ENCODE peak calls at places on chromosomes 1 and 21, in eight cellular contexts. T is BJ; H is AG09319; Z is cardiac muscle cell; V is KG1; Y is stimulated activated effector memory CD8-positive, alpha-beta T cell treated with anti-CD3 and anti-CD28 coated beads, Interleukin-12 subunit alpha, Interleukin-12 subunit beta, amount 100 ng/mL, for 72 hours; K is T47D; B is activated gamma-delta T cell treated with Interleukin-2 at 50 U/mL for 16 hours. O is an unnamed sample.
A peak's percentile ranks its signal among the peaks of the same experiment; 100 is the strongest.

GRCh38 chr1:208221291-208221622 is 22.9 kb downstream of the PLXNA2 start:
- DNase-seq in V (no peak), Y (no peak), K (no peak), B (no peak), H (no peak), Z (peak; percentile 59), T (no peak), O (no peak)

GRCh38 chr1:172363852-172364251 is 56.6 kb upstream of the C1orf105 start:
- DNase-seq in Z (no peak), K (no peak), H (no peak), Y (no peak), T (no peak), V (no peak), B (no peak), O (no peak)

GRCh38 chr1:16972210-16972916 is 8.1 kb downstream of the MFAP2 start:
- DNase-seq in K (no peak), Z (no peak), T (no peak), V (no peak), Y (no peak), B (no peak), H (no peak), O (no peak)

GRCh38 chr21:40672602-40673001 is 174.4 kb downstream of the DSCAM start:
- DNase-seq in K (no peak), T (no peak), B (no peak), V (no peak), H (no peak), Y (no peak), Z (no peak), O (no peak)

GRCh38 chr1:25664357-25664796 is 47.8 kb downstream of the MAN1C1 start:
- DNase-seq in T (no peak), Y (no peak), H (no peak), K (no peak), V (no peak), B (no peak), Z (no peak), O (no peak)

GRCh38 chr1:160414836-160415235 is 14.5 kb downstream of the VANGL2 start:
- DNase-seq in Y (no peak), B (no peak), K (no peak), V (no peak), T (no peak), Z (no peak), H (no peak), O (no peak)

GRCh38 chr1:59285691-59286090 is 11.2 kb upstream of the FGGY start:
- DNase-seq in V (no peak), Y (no peak), T (no peak), H (no peak), K (no peak), Z (no peak), B (no peak), O (no peak)

GRCh38 chr21:42811960-42812359 is 67.4 kb downstream of the WDR4 start:
- DNase-seq in T (no peak), B (no peak), Y (no peak), H (no peak), Z (no peak), K (no peak), V (no peak), O (no peak)

GRCh38 chr1:55789466-55789865 is 574.3 kb upstream of the USP24 start:
- DNase-seq in V (no peak), H (no peak), T (no peak), Z (no peak), B (no peak), K (no peak), Y (no peak), O (no peak)

GRCh38 chr1:116807871-116808450 is 53.7 kb downstream of the CD2 start:
- DNase-seq in K (no peak), B (no peak), H (no peak), T (no peak), V (no peak), Y (no peak), Z (no peak), O (no peak)

GRCh38 chr1:196160066-196160795 is 448.0 kb downstream of the KCNT2 start:
- DNase-seq in K (no peak), Y (no peak), H (peak; percentile 20), Z (no peak), B (no peak), T (peak; percentile 12), V (no peak), O (no peak)

GRCh38 chr21:35976481-35976880 is 83.8 kb downstream of the SETD4 start:
- DNase-seq in V (no peak), Z (no peak), Y (no peak), H (no peak), T (no peak), K (no peak), B (no peak), O (no peak)

GRCh38 chr1:4170953-4171352 is 270.9 kb upstream of the C1orf174 start:
- DNase-seq in Y (no peak), H (no peak), V (no peak), B (no peak), T (no peak), K (no peak), Z (no peak), O (peak; percentile 9)

GRCh38 chr1:175895966-175896365 is 152.6 kb upstream of the TNR start:
- DNase-seq in B (no peak), Z (no peak), V (no peak), T (no peak), Y (no peak), H (no peak), K (no peak), O (no peak)

GRCh38 chr1:228298471-228298870 is 90.6 kb downstream of the OBSCN start:
- DNase-seq in H (no peak), K (no peak), B (no peak), V (no peak), T (no peak), Y (no peak), Z (no peak), O (no peak)

GRCh38 chr1:25810341-25811299 is 9.1 kb upstream of the MTFR1L start:
- DNase-seq in V (peak; percentile 65), Z (peak; percentile 62), T (no peak), Y (peak; percentile 85), H (no peak), B (peak; percentile 82), K (no peak), O (peak; percentile 86)

GRCh38 chr21:36788116-36788515 is 89.2 kb downstream of the SIM2 start:
- DNase-seq in B (no peak), H (no peak), Z (no peak), V (no peak), T (peak; percentile 19), Y (no peak), K (no peak), O (no peak)

GRCh38 chr1:2787163-2787911 is 14.2 kb downstream of the TTC34 start:
- DNase-seq in T (no peak), Y (no peak), K (no peak), V (no peak), H (no peak), B (no peak), Z (no peak), O (peak; percentile 35)

GRCh38 chr1:229170778-229171505 is 100.0 kb upstream of the RAB4A start:
- DNase-seq in B (no peak), V (no peak), Y (no peak), H (no peak), Z (no peak), T (no peak), K (no peak), O (no peak)

GRCh38 chr1:152658649-152659048 is 4.5 kb upstream of the LCE2D start:
- DNase-seq in Y (no peak), T (no peak), B (no peak), K (no peak), H (no peak), V (no peak), Z (no peak), O (no peak)

GRCh38 chr1:224203243-224204016 is 20.4 kb downstream of the DEGS1 start:
- DNase-seq in V (no peak), Y (no peak), B (no peak), Z (no peak), K (no peak), T (peak; percentile 56), H (no peak), O (no peak)

GRCh38 chr1:216640100-216640499 is 83.1 kb downstream of the ESRRG start:
- DNase-seq in K (no peak), B (no peak), V (no peak), T (no peak), Y (no peak), Z (no peak), H (no peak), O (no peak)

GRCh38 chr1:164805399-164805798 is 246.4 kb downstream of the PBX1 start:
- DNase-seq in H (no peak), V (no peak), B (no peak), K (no peak), Y (no peak), T (no peak), Z (no peak), O (no peak)

GRCh38 chr1:4973341-4973740 is 318.9 kb downstream of the AJAP1 start:
- DNase-seq in H (no peak), Z (no peak), K (no peak), Y (no peak), T (no peak), V (no peak), B (no peak), O (no peak)

GRCh38 chr1:153357076-153357852 is 390 bp upstream of the S100A9 start:
- DNase-seq in T (no peak), Z (no peak), B (no peak), Y (no peak), H (no peak), V (no peak), K (peak; percentile 48), O (no peak)

GRCh38 chr1:230104395-230105244 is 37.6 kb downstream of the GALNT2 start:
- DNase-seq in H (peak; percentile 94), Z (peak; percentile 52), V (peak; percentile 28), K (peak; percentile 82), Y (peak; percentile 62), B (peak; percentile 63), T (peak; percentile 98), O (no peak)

GRCh38 chr1:6273380-6273891 is 12.5 kb upstream of the GPR153 start:
- DNase-seq in Y (no peak), V (no peak), H (no peak), B (no peak), Z (no peak), K (no peak), T (peak; percentile 25), O (no peak)

GRCh38 chr1:245108909-245109308 is 45.9 kb upstream of the KIF26B start:
- DNase-seq in H (no peak), Z (peak; percentile 28), K (peak; percentile 30), B (no peak), T (no peak), V (peak; percentile 6), Y (no peak), O (no peak)

GRCh38 chr21:45923146-45923545 is 58.4 kb upstream of the COL6A1 start:
- DNase-seq in K (peak; percentile 91), B (peak; percentile 73), V (no peak), Z (peak; percentile 83), T (peak; percentile 14), Y (peak; percentile 38), H (peak; percentile 49), O (peak; percentile 73)

GRCh38 chr1:19496529-19496877 is 11.2 kb upstream of the CAPZB start:
- DNase-seq in T (no peak), H (no peak), V (no peak), Z (no peak), K (no peak), B (no peak), Y (no peak), O (no peak)

GRCh38 chr1:109535971-109536491 is 3.6 kb upstream of the GPR61 start:
- DNase-seq in T (no peak), V (no peak), H (no peak), K (no peak), Y (no peak), Z (peak; percentile 65), B (no peak), O (no peak)

GRCh38 chr1:205447457-205448415 is 8.1 kb downstream of the BLACAT1 start:
- DNase-seq in H (no peak), Z (no peak), K (no peak), T (no peak), V (no peak), Y (no peak), B (no peak), O (no peak)

GRCh38 chr21:33780631-33781030 is 135.0 kb downstream of the ATP5PO start:
- DNase-seq in Z (no peak), B (no peak), Y (no peak), H (no peak), V (no peak), T (no peak), K (no peak), O (no peak)